ENCODE peak calls at places on chromosomes 13 and 19, in four cellular contexts. I is RWPE2, D is GM13976, P is WTC11. T is an unnamed sample.

GRCh38 chr19:4347521-4347920 is 4.2 kb downstream of the MPND start:
- DNase-seq in I (no peak), D (no peak), P (no peak), T (no peak)

GRCh38 chr13:24199016-24199415 is 38.5 kb downstream of the SPATA13 start:
- DNase-seq in I (no peak), D (no peak), P (no peak), T (no peak)

GRCh38 chr19:46802152-46802551 is 13.8 kb upstream of the SLC1A5 start:
- DNase-seq in I (no peak), D (no peak), P (no peak), T (no peak)

GRCh38 chr19:1455002-1455335 is 5.0 kb downstream of the APC2 start:
- DNase-seq in I (no peak), D (no peak), P (no peak), T (no peak)

GRCh38 chr13:48235100-48235813 is 2.3 kb downstream of the ITM2B start:
- DNase-seq in I (no peak), D (peak), P (no peak), T (no peak)

GRCh38 chr13:114148521-114148855 is 16.1 kb upstream of the RASA3 start:
- DNase-seq in I (no peak), D (peak), P (no peak), T (no peak)

GRCh38 chr13:19184176-19184575 is 2.6 kb upstream of the TUBA3C start:
- DNase-seq in I (no peak), D (no peak), P (no peak), T (no peak)

GRCh38 chr19:411723-412355 is 2.9 kb upstream of the C2CD4C start:
- DNase-seq in I (no peak), D (no peak), P (no peak), T (no peak)

GRCh38 chr13:49238621-49239020 is 9.1 kb upstream of the CDADC1 start:
- DNase-seq in I (no peak), D (no peak), P (no peak), T (no peak)

GRCh38 chr19:409006-409514 is at the start of gene C2CD4C:
- DNase-seq in I (no peak), D (no peak), P (no peak), T (no peak)

GRCh38 chr19:17441241-17442135 is 7.0 kb downstream of the TMEM221 start:
- DNase-seq in I (no peak), D (peak), P (peak), T (no peak)
- TF ChIP-seq CTCF in I (peak), D (peak), P (no peak), T (peak)

DNA sequence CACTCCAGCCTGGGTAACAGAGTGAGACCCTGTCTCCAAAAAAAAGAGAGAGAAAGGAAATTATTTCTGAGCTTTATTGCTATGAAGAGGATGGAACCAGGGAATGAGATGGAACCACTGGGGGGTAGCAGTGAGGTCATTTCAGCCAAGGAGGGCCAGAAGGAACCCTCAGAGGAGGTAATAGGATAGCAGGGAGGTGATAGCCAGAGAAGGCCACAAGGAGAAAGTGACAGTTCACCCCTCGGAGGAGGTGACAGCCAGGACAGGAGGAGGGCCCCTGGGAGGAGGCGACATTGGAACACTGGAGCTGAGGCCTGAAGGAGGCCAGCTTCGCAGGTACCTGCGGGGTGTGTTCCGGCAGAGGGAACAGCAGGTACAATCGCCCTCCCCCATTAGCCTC is 695 bp upstream of the PGPEP1 start:
- DNase-seq in I (no peak), D (peak), P (peak), T (no peak)
- TF ChIP-seq CTCF in I (peak), D (no peak), P (no peak), T (peak)

GRCh38 chr13:77507931-77508776 is 27.4 kb upstream of the SCEL start:
- DNase-seq in I (peak), D (no peak), P (no peak), T (no peak)

GRCh38 chr13:77509221-77509620 is 26.3 kb upstream of the SCEL start:
- DNase-seq in I (no peak), D (no peak), P (no peak), T (no peak)

GRCh38 chr13:77503398-77503797 is 32.1 kb upstream of the SCEL start:
- DNase-seq in I (no peak), D (no peak), P (no peak), T (no peak)

GRCh38 chr13:77510156-77510555 is 25.4 kb upstream of the SCEL start:
- DNase-seq in I (no peak), D (no peak), P (no peak), T (no peak)

GRCh38 chr13:77506874-77507273 is 28.6 kb upstream of the SCEL start:
- DNase-seq in I (no peak), D (no peak), P (no peak), T (no peak)
- TF ChIP-seq CTCF in I (peak), D (no peak), P (no peak), T (peak)

DNA sequence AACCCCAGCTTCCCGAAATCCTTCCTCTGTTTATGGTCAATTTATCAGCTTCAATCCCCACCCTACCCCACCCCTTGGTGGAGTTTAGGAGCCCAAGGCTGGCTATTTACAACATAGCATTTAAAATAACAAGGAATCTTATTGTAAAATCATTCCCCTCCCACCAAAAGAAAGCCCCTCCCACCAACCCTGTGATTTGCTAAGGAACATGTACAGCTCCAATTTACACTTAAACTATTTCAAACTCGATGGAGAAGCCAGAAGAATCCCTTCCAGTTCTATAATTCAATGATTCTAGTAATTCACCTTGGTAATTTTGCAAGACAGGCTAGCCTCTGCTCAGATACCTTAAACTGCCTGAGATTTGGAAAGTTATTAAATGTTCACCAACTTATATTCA is 3.0 kb downstream of the LATS2 start:
- DNase-seq in I (no peak), D (no peak), P (no peak), T (no peak)
- TF ChIP-seq CTCF in I (no peak), D (no peak), P (no peak), T (no peak)

GRCh38 chr19:19201697-19202630 is 1.2 kb downstream of the NR2C2AP start:
- DNase-seq in I (no peak), D (no peak), P (no peak), T (no peak)

GRCh38 chr19:19202707-19203011 is 555 bp downstream of the NR2C2AP start:
- DNase-seq in I (no peak), D (no peak), P (no peak), T (no peak)

GRCh38 chr19:19205416-19206410 is 2.5 kb upstream of the NR2C2AP start:
- DNase-seq in I (no peak), D (no peak), P (no peak), T (no peak)

GRCh38 chr19:19204181-19204580 is 967 bp upstream of the NR2C2AP start:
- DNase-seq in I (no peak), D (no peak), P (peak), T (no peak)

DNA sequence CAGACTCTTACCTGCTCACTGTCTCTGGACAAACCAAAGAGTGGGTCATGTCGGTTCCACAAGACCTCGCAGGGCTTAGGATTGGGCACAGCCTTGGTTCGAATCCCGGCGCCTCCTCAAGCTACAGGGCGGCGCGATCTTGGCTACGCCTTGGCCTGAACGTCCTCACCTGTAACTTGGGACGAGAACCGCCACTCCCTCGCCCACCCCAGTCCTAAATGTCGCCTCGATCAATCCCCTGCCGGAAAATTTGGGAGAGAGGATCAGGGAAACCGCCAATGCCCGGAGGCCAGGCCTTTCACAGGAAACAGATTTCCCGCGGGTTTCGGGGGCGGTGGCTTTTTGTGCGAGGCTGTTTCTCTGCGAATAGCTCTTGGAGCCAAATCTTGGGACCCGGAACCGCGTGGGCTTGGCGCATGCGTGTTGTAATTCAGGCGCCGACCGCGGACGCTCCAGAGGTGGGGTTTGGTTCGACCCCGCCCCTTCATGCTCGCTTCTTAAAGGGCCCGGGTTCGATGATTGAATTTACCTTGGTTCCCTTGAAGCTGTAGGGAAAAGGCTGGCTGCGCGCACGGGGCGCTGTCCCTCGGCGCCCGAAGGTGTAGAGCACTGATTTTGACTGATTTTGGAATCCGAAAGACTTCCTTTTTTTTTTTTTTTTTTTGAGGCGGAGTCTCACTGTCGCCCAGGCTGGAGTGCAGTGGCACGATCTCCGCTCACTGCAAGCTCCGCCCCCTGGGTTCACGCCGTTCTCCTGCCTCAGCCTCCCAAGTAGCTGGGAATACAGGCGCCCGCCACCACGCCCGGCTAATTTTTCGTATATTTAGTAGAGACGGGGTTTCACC is at the start of gene NR2C2AP:
- DNase-seq in I (peak), D (peak), P (peak), T (peak)
- TF ChIP-seq CTCF in I (no peak), D (no peak), P (no peak), T (no peak)

GRCh38 chr13:64130170-64130569 is 2714.5 kb upstream of the PCDH20 start:
- DNase-seq in I (no peak), D (no peak), P (no peak), T (no peak)

GRCh38 chr13:64130600-64130999 is 2715.0 kb upstream of the PCDH20 start:
- DNase-seq in I (no peak), D (no peak), P (no peak), T (no peak)

GRCh38 chr13:64127192-64127591 is 2711.5 kb upstream of the PCDH20 start:
- DNase-seq in I (no peak), D (no peak), P (no peak), T (no peak)

DNA sequence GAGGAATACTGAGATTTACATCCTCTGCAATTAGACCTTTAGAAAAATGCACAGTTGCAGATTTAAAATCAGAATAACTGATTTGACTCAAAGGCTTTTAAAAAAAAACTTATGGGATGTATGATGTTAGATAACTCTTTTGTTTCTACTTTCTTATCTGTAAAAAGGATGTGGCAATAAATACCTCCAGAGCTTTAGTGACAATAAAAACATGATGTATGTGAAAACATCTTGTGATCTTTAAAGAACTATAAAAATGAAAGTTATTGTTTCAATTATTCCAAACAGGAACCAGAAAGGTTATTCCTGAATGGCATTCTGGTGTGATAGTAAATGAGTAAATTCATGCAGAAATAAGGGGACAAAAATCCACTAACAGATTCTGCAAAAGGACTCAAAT is 2712.2 kb upstream of the PCDH20 start:
- DNase-seq in I (no peak), D (no peak), P (no peak), T (no peak)
- TF ChIP-seq CTCF in I (no peak), D (no peak), P (no peak), T (no peak)

DNA sequence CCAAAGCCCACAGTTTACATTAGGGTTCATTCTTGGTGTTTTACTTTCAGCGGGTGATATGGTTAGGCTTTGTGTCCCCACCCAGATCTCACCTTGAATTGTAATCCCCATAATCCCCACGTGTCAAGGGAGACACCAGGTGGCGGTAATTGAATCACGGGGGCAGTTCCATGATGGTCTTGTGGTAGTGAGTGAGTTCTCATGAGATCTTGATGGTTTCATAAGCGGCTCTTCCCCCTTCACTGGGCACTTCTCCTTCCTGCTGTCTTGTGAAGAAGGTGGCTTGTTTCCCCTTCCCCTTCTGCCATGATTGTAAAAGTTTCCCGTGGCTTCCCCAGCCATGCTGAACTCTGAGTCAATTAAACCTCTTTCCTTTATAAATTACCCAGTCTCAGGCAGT is 12.0 kb downstream of the FPR2 start:
- DNase-seq in I (no peak), D (no peak), P (no peak), T (no peak)
- TF ChIP-seq CTCF in I (peak), D (no peak), P (no peak), T (no peak)

GRCh38 chr13:59754411-59754810 is 409.3 kb downstream of the DIAPH3 start:
- DNase-seq in I (no peak), D (no peak), P (no peak), T (no peak)

GRCh38 chr13:59746291-59746962 is 417.3 kb downstream of the DIAPH3 start:
- DNase-seq in I (no peak), D (no peak), P (no peak), T (no peak)

GRCh38 chr13:59747529-59747928 is 416.2 kb downstream of the DIAPH3 start:
- DNase-seq in I (no peak), D (no peak), P (no peak), T (no peak)

GRCh38 chr13:59755647-59756290 is 408.0 kb downstream of the DIAPH3 start:
- DNase-seq in I (no peak), D (no peak), P (no peak), T (no peak)

GRCh38 chr13:59750860-59751259 is 412.9 kb downstream of the DIAPH3 start:
- DNase-seq in I (no peak), D (no peak), P (peak), T (peak)
- TF ChIP-seq CTCF in I (no peak), D (no peak), P (no peak), T (no peak)

T was measured in AG09319.